ENCODE peak calls at places on chromosomes 2 and 18, in seven cellular contexts. T is hepatocyte; I is neural progenitor cell; L is mucosa of descending colon; F is CD8-positive, alpha-beta T cell; J is psoas muscle; K is foreskin fibroblast. O is an unnamed sample.

GRCh38 chr18:9867454-9867732 is 18.4 kb upstream of the TXNDC2 start:
- DNase-seq in T (no peak), I (no peak), L (no peak), F (no peak), J (no peak), K (no peak), O (no peak)

GRCh38 chr2:146879882-146880281 is 964.9 kb upstream of the ACVR2A start:
- DNase-seq in T (no peak), I (no peak), L (no peak), F (no peak), J (no peak), K (no peak), O (no peak)

GRCh38 chr2:238728322-238729260 is 119.3 kb upstream of the TWIST2 start:
- DNase-seq in T (peak), I (no peak), L (no peak), F (no peak), J (peak), K (peak), O (no peak)

GRCh38 chr2:8636691-8637636 is 44.9 kb upstream of the ID2 start:
- DNase-seq in T (peak), I (peak), L (no peak), F (no peak), J (no peak), K (peak), O (no peak)

GRCh38 chr2:171592026-171592555 is 69.8 kb downstream of the CYBRD1 start:
- DNase-seq in T (no peak), I (no peak), L (peak), F (no peak), J (no peak), K (peak), O (no peak)

GRCh38 chr2:233436691-233437438 is 82.6 kb downstream of the DGKD start:
- DNase-seq in T (no peak), I (no peak), L (no peak), F (no peak), J (no peak), K (no peak), O (no peak)

GRCh38 chr2:218063541-218064295 is 5.3 kb upstream of the RUFY4 start:
- DNase-seq in T (no peak), I (no peak), L (peak), F (no peak), J (no peak), K (no peak), O (no peak)

GRCh38 chr2:22079583-22079982 is 955.8 kb downstream of the TDRD15 start:
- DNase-seq in T (no peak), I (no peak), L (no peak), F (no peak), J (no peak), K (no peak), O (no peak)

GRCh38 chr2:60780741-60781140 is 24.7 kb downstream of the PAPOLG start:
- DNase-seq in T (no peak), I (no peak), L (no peak), F (no peak), J (no peak), K (no peak), O (no peak)

GRCh38 chr2:206250041-206250897 is 24.2 kb upstream of the ZDBF2 start:
- DNase-seq in T (peak), I (peak), L (peak), F (no peak), J (no peak), K (peak), O (peak)

GRCh38 chr18:3411854-3412268 is 38.1 kb upstream of the TGIF1 start:
- DNase-seq in T (no peak), I (no peak), L (peak), F (no peak), J (peak), K (peak), O (peak)

GRCh38 chr18:44229693-44230108 is 451.0 kb upstream of the SETBP1 start:
- DNase-seq in T (peak), I (no peak), L (peak), F (no peak), J (peak), K (peak), O (no peak)

GRCh38 chr2:28661589-28662001 is 90.0 kb upstream of the PPP1CB start:
- DNase-seq in T (peak), I (no peak), L (peak), F (no peak), J (peak), K (peak), O (peak)

GRCh38 chr2:228180126-228181097 is 1.1 kb downstream of the SPHKAP start:
- DNase-seq in T (no peak), I (peak), L (no peak), F (no peak), J (no peak), K (peak), O (no peak)

GRCh38 chr2:217625475-217626245 is 377.1 kb downstream of the TNS1 start:
- DNase-seq in T (no peak), I (no peak), L (no peak), F (no peak), J (no peak), K (peak), O (no peak)

GRCh38 chr2:79876430-79876829 is 363.6 kb downstream of the CTNNA2 start:
- DNase-seq in T (peak), I (peak), L (peak), F (no peak), J (no peak), K (no peak), O (no peak)

GRCh38 chr2:121293450-121294325 is 8.7 kb upstream of the TFCP2L1 start:
- DNase-seq in T (no peak), I (no peak), L (peak), F (no peak), J (no peak), K (no peak), O (peak)

GRCh38 chr2:27831279-27832050 is 58.7 kb downstream of the RBKS start:
- DNase-seq in T (no peak), I (no peak), L (no peak), F (no peak), J (no peak), K (no peak), O (no peak)

GRCh38 chr2:147523415-147523814 is 321.4 kb upstream of the ACVR2A start:
- DNase-seq in T (no peak), I (no peak), L (no peak), F (no peak), J (no peak), K (no peak), O (no peak)

GRCh38 chr18:49011291-49011746 is 60.6 kb upstream of the SMAD7 start:
- DNase-seq in T (no peak), I (no peak), L (no peak), F (no peak), J (no peak), K (no peak), O (no peak)

GRCh38 chr2:161676902-161677496 is 52.8 kb downstream of the SLC4A10 start:
- DNase-seq in T (no peak), I (no peak), L (no peak), F (no peak), J (no peak), K (no peak), O (no peak)

GRCh38 chr18:22846088-22846683 is 86.9 kb upstream of the RBBP8 start:
- DNase-seq in T (peak), I (peak), L (peak), F (no peak), J (no peak), K (peak), O (no peak)

GRCh38 chr2:169087757-169088379 is 18.5 kb downstream of the DHRS9 start:
- DNase-seq in T (no peak), I (no peak), L (no peak), F (no peak), J (no peak), K (no peak), O (no peak)

GRCh38 chr2:192267484-192267883 is 72.8 kb upstream of the TMEFF2 start:
- DNase-seq in T (no peak), I (no peak), L (no peak), F (no peak), J (no peak), K (peak), O (no peak)

GRCh38 chr2:36329746-36330145 is 25.8 kb upstream of the CRIM1 start:
- DNase-seq in T (no peak), I (no peak), L (no peak), F (no peak), J (no peak), K (peak), O (peak)

GRCh38 chr2:60353406-60353800 is 200.1 kb downstream of the BCL11A start:
- DNase-seq in T (no peak), I (peak), L (no peak), F (no peak), J (no peak), K (no peak), O (no peak)

GRCh38 chr2:128821010-128821409 is 502.3 kb upstream of the HS6ST1 start:
- DNase-seq in T (no peak), I (no peak), L (no peak), F (no peak), J (no peak), K (no peak), O (no peak)

GRCh38 chr2:36820942-36821605 is 124.6 kb downstream of the VIT start:
- DNase-seq in T (no peak), I (no peak), L (peak), F (no peak), J (no peak), K (no peak), O (no peak)

GRCh38 chr2:69340101-69340775 is 46.8 kb downstream of the GFPT1 start:
- DNase-seq in T (no peak), I (no peak), L (no peak), F (no peak), J (no peak), K (peak), O (no peak)

GRCh38 chr18:35376393-35376741 is 770 bp downstream of the ZNF396 start:
- DNase-seq in T (peak), I (peak), L (peak), F (no peak), J (peak), K (no peak), O (peak)

GRCh38 chr2:178584666-178585065 is 104.4 kb downstream of the PLEKHA3 start:
- DNase-seq in T (no peak), I (no peak), L (no peak), F (no peak), J (no peak), K (no peak), O (no peak)

GRCh38 chr2:240821429-240821778 is 1.4 kb upstream of the KIF1A start:
- DNase-seq in T (no peak), I (no peak), L (no peak), F (no peak), J (no peak), K (no peak), O (no peak)

GRCh38 chr2:237271698-237272097 is 142.3 kb downstream of the COL6A3 start:
- DNase-seq in T (no peak), I (no peak), L (no peak), F (no peak), J (no peak), K (no peak), O (no peak)

GRCh38 chr2:20652141-20652540 is 1.2 kb upstream of the HS1BP3 start:
- DNase-seq in T (no peak), I (no peak), L (no peak), F (no peak), J (no peak), K (no peak), O (no peak)

GRCh38 chr2:20652673-20653575 is 2.0 kb upstream of the HS1BP3 start:
- DNase-seq in T (no peak), I (no peak), L (no peak), F (no peak), J (no peak), K (no peak), O (no peak)

GRCh38 chr2:20654414-20654813 is 3.5 kb upstream of the HS1BP3 start:
- DNase-seq in T (no peak), I (no peak), L (no peak), F (no peak), J (no peak), K (no peak), O (no peak)

GRCh38 chr2:20651731-20652099 is 817 bp upstream of the HS1BP3 start:
- DNase-seq in T (no peak), I (no peak), L (no peak), F (no peak), J (no peak), K (no peak), O (no peak)

GRCh38 chr2:20653695-20654306 is 2.9 kb upstream of the HS1BP3 start:
- DNase-seq in T (no peak), I (no peak), L (no peak), F (no peak), J (no peak), K (no peak), O (no peak)
- TF ChIP-seq CTCF in T (no peak), I (no peak), L (no peak), F (no peak), J (no peak), K (no peak), O (no peak)

GRCh38 chr2:125125902-125126301 is 1100.8 kb downstream of the CNTNAP5 start:
- DNase-seq in T (peak), I (no peak), L (no peak), F (no peak), J (no peak), K (no peak), O (no peak)
- TF ChIP-seq CTCF in T (no peak), I (no peak), L (no peak), F (no peak), J (no peak), K (no peak), O (no peak)

DNA sequence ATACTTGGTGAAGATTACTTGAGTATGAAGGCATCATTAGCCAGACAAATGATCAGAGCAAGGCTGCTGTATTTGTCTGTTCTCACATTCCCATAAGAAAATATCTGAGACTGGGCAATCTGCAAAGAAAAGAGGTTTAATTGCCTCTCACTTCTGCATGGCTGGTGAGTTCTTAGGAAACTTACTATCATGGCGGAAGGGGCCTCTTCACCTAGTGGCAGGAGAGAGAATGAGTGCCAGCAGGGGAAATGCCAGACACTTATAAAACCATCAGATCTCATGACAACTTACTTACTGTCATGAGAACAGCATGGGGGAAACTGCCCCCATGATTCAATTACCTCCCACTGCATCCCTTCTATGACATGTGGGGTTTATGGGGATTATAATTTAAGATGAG is 452.3 kb downstream of the GALR1 start:
- DNase-seq in T (no peak), I (no peak), L (no peak), F (no peak), J (no peak), K (no peak), O (no peak)
- TF ChIP-seq CTCF in T (no peak), I (peak), L (no peak), F (no peak), J (no peak), K (no peak), O (no peak)

GRCh38 chr2:176269319-176270099 is at the start of gene MTX2:
- DNase-seq in T (peak), I (peak), L (peak), F (peak), J (peak), K (peak), O (peak)
- TF ChIP-seq CTCF in T (no peak), I (peak), L (no peak), F (no peak), J (peak), K (peak), O (peak)